ENCODE peak calls at places on chromosomes 7 and 10, in four cellular contexts. N is GM12865, W is epithelial cell of esophagus, I is brain microvascular endothelial cell. J is an unnamed sample.

GRCh38 chr7:44846816-44847508 is 925 bp downstream of the H2AZ2 start:
- DNase-seq in N (no peak), W (no peak), I (no peak), J (no peak)

GRCh38 chr10:124546957-124547650 is 85.5 kb downstream of the LHPP start:
- DNase-seq in N (no peak), W (no peak), I (no peak), J (no peak)

GRCh38 chr10:124042656-124043309 is 50.6 kb downstream of the CHST15 start:
- DNase-seq in N (no peak), W (no peak), I (no peak), J (no peak)

GRCh38 chr7:33191326-33191725 is 62.0 kb downstream of the BBS9 start:
- DNase-seq in N (peak; percentile 48), W (peak; percentile 11), I (no peak), J (no peak)

GRCh38 chr7:22555476-22555875 is 55.5 kb upstream of the STEAP1B start:
- DNase-seq in N (no peak), W (no peak), I (no peak), J (no peak)

GRCh38 chr10:114513397-114513796 is 109.1 kb upstream of the AFAP1L2 start:
- DNase-seq in N (no peak), W (no peak), I (no peak), J (no peak)

GRCh38 chr10:50393784-50394183 is 142.5 kb upstream of the ASAH2 start:
- DNase-seq in N (no peak), W (peak; percentile 44), I (peak; percentile 81), J (no peak)

GRCh38 chr7:66143876-66144332 is 29.3 kb downstream of the CRCP start:
- DNase-seq in N (no peak), W (no peak), I (no peak), J (no peak)

GRCh38 chr7:13980474-13980873 is 9.0 kb downstream of the ETV1 start:
- DNase-seq in N (no peak), W (no peak), I (no peak), J (no peak)

GRCh38 chr10:25023278-25023677 is 6.9 kb downstream of the THNSL1 start:
- DNase-seq in N (no peak), W (no peak), I (peak; percentile 73), J (no peak)

GRCh38 chr10:25024528-25024927 is 8.1 kb downstream of the THNSL1 start:
- DNase-seq in N (no peak), W (no peak), I (no peak), J (no peak)

GRCh38 chr10:25029519-25029918 is 13.1 kb downstream of the THNSL1 start:
- DNase-seq in N (no peak), W (no peak), I (no peak), J (no peak)

GRCh38 chr10:25028711-25029110 is 12.3 kb downstream of the THNSL1 start:
- DNase-seq in N (no peak), W (no peak), I (no peak), J (no peak)

DNA sequence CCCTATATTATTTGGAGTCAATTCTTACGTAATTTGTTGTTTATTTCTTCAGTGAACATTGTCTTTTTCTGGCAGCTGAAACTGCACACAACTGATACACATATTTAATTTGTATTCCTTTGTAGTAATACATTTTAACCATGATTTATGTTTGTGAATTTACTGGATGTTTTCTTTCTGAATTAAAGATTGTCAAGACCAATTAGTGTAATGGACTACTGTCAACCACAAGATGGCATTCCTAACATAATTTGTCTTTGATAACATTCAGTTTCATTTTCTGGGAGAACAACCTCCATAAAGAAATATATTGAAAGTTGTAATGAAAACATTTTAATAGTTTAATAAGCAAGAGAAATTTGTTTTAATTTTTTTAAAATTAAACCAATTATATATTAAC is 10.1 kb downstream of the THNSL1 start:
- DNase-seq in N (no peak), W (peak; percentile 46), I (no peak), J (no peak)
- TF ChIP-seq CTCF in N (no peak), W (peak; percentile 40), I (no peak), J (no peak)

GRCh38 chr7:123537026-123537642 is 2.7 kb upstream of the IQUB start:
- DNase-seq in N (peak; percentile 13), W (peak; percentile 42), I (peak; percentile 6), J (no peak)
- TF ChIP-seq CTCF in N (peak; percentile 34), W (peak; percentile 33), I (peak; percentile 37), J (peak; percentile 64)

DNA sequence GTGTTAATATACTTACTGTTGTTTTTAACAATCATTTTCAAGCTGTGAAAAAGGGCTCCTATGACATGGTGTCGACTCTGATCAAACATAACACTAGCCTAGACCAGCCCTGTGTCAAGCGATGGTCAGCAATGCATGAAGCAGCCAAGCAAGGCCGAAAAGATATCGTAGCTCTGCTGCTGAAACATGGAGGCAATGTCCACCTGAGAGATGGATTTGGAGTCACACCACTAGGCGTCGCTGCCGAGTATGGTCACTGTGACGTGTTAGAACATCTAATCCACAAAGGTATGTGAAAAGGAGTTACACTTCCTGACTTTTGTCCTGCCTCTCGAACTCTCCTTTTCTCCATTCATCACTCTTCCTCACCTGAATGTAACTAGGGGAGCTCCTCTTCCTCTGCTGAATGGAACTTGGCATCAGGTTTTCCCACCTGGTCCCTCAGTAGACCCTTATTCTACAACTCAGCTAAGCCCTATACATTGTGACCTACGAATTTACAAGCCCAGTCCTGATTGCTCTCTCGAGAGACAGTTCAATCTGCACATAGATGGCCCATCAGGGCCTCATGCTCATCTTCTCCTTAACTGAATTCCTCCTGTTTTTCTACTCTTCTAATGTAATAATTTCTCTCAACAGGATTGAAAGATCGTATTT is 23.0 kb downstream of the ASB15 start:
- DNase-seq in N (peak; percentile 78), W (peak; percentile 63), I (no peak), J (peak; percentile 11)
- TF ChIP-seq CTCF in N (peak; percentile 92), W (peak; percentile 62), I (peak; percentile 74), J (peak; percentile 51)

DNA sequence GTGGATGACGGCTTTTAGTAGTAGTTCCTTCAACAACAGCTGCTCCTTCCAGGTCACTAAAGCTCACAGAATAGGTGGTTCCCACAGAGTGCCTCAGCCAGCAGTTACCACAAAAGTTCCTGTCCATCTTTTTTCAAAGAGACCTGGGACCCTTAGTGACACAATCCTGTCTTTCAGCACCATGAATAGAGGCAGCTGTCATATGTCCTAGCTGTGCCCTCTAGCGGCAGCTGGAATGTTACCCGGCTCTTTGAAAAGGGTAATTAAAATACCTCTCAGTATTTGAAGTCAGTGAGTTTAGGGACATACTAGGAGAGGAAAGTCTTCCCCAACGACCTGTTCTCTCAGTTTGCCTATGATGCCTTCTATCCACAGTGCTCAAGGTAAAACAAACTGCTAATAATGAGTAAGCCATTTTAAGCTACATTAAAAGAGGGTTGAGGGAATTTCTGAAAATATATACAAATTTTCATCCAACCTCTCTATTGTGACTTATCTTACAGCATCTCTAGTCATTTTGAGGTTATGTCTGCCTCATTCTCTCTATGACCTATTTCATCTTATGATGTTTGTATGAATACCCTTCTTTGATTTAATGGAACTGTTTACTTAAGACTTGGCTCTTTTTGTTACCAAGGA is 290.8 kb downstream of the NXPH1 start:
- DNase-seq in N (peak; percentile 52), W (peak; percentile 32), I (peak; percentile 2), J (peak; percentile 36)
- TF ChIP-seq CTCF in N (peak; percentile 78), W (peak; percentile 56), I (peak; percentile 57), J (peak; percentile 87)

GRCh38 chr10:102101152-102101551 is 19.0 kb downstream of the LDB1 start:
- DNase-seq in N (no peak), W (peak; percentile 43), I (no peak), J (no peak)
- TF ChIP-seq CTCF in N (no peak), W (peak; percentile 40), I (peak; percentile 27), J (peak; percentile 11)

GRCh38 chr7:107047902-107048782 is 3.6 kb downstream of the PRKAR2B start:
- DNase-seq in N (no peak), W (peak; percentile 3), I (no peak), J (no peak)
- TF ChIP-seq CTCF in N (peak; percentile 28), W (no peak), I (peak; percentile 30), J (peak; percentile 25)